ENCODE peak calls at places on chromosomes 13 and 19, in eight cellular contexts. M is neural progenitor cell, J is fibroblast of pulmonary artery, X is fibroblast of villous mesenchyme, F is AG10803, E is uterus, Z is WTC11, K is gastrocnemius medialis. G is an unnamed sample.

GRCh38 chr13:72194531-72194930 is 327.5 kb upstream of the DACH1 start:
- DNase-seq in K (no peak), X (peak), Z (no peak), F (no peak), E (no peak), M (no peak), J (no peak), G (no peak)

GRCh38 chr19:3360494-3361383 is 5.6 kb upstream of the NFIC start:
- DNase-seq in X (peak), F (no peak), J (no peak), K (peak), Z (no peak), E (peak), M (peak), G (no peak)

GRCh38 chr19:32318884-32319520 is 26.4 kb upstream of the ZNF507 start:
- DNase-seq in Z (peak), M (peak), F (no peak), K (no peak), E (no peak), J (peak), X (no peak), G (peak)

GRCh38 chr13:98482476-98483444 is 94.1 kb downstream of the STK24 start:
- DNase-seq in F (peak), J (peak), X (peak), K (peak), M (peak), E (no peak), Z (no peak), G (no peak)

GRCh38 chr19:47315125-47315821 is 5.6 kb downstream of the C5AR1 start:
- DNase-seq in E (peak), K (peak), J (peak), Z (no peak), F (peak), X (peak), M (no peak), G (no peak)

GRCh38 chr13:18936104-18936503 is 245.5 kb downstream of the TUBA3C start:
- DNase-seq in J (no peak), K (no peak), M (no peak), E (no peak), Z (no peak), X (no peak), F (no peak), G (no peak)

GRCh38 chr13:67932991-67933390 is 702.9 kb upstream of the PCDH9 start:
- DNase-seq in F (no peak), X (no peak), M (no peak), K (no peak), E (no peak), J (no peak), Z (no peak), G (no peak)

GRCh38 chr19:11404588-11405258 is 14.4 kb downstream of the RGL3 start:
- DNase-seq in M (no peak), E (no peak), Z (no peak), X (no peak), J (no peak), K (no peak), F (no peak), G (no peak)

GRCh38 chr19:10112895-10113591 is 1.6 kb downstream of the P2RY11 start:
- DNase-seq in Z (peak), F (peak), E (no peak), K (no peak), X (no peak), M (peak), J (peak), G (no peak)

GRCh38 chr19:41753936-41754529 is 1.3 kb upstream of the CEACAM6 start:
- DNase-seq in E (no peak), X (peak), K (no peak), M (peak), J (peak), F (peak), Z (peak), G (no peak)

GRCh38 chr19:36652958-36653357 is 13.7 kb downstream of the ZNF461 start:
- DNase-seq in J (no peak), K (no peak), Z (no peak), E (no peak), M (no peak), X (no peak), F (no peak), G (no peak)

GRCh38 chr13:99992912-99993311 is 11.3 kb downstream of the ZIC2 start:
- DNase-seq in X (no peak), Z (no peak), E (no peak), K (no peak), F (no peak), J (no peak), M (no peak), G (no peak)

GRCh38 chr13:39577833-39578232 is 25.2 kb downstream of the LHFPL6 start:
- DNase-seq in E (no peak), K (no peak), Z (no peak), M (no peak), J (no peak), F (no peak), X (no peak), G (no peak)

GRCh38 chr13:71866173-71867091 is 572 bp downstream of the DACH1 start:
- DNase-seq in M (peak), X (peak), Z (peak), E (peak), K (no peak), F (no peak), J (no peak), G (no peak)

GRCh38 chr19:14089412-14089661 is 1.2 kb downstream of the SAMD1 start:
- DNase-seq in J (peak), M (peak), Z (no peak), X (peak), K (no peak), F (no peak), E (no peak), G (no peak)
- TF ChIP-seq CTCF in J (no peak), M (peak), Z (no peak), X (peak), K (no peak), F (peak), E (no peak), G (peak)

GRCh38 chr13:111027481-111028439 is 87.3 kb upstream of the ARHGEF7 start:
- DNase-seq in K (no peak), M (no peak), F (no peak), X (peak), J (no peak), E (no peak), Z (no peak), G (no peak)
- TF ChIP-seq CTCF in K (no peak), M (no peak), F (no peak), X (peak), J (no peak), E (peak), Z (no peak), G (no peak)

GRCh38 chr19:13784731-13785452 is 10.4 kb upstream of the ZSWIM4 start:
- DNase-seq in K (peak), Z (peak), X (peak), E (peak), J (peak), F (peak), M (peak), G (peak)
- TF ChIP-seq CTCF in K (peak), Z (peak), X (peak), E (peak), J (peak), F (peak), M (peak), G (peak)

GRCh38 chr13:83824120-83824519 is 58.2 kb downstream of the SLITRK1 start:
- DNase-seq in K (no peak), E (no peak), F (no peak), Z (no peak), J (no peak), X (no peak), M (no peak), G (no peak)
- TF ChIP-seq CTCF in K (no peak), E (no peak), F (no peak), Z (no peak), J (no peak), X (no peak), M (no peak), G (no peak)

DNA sequence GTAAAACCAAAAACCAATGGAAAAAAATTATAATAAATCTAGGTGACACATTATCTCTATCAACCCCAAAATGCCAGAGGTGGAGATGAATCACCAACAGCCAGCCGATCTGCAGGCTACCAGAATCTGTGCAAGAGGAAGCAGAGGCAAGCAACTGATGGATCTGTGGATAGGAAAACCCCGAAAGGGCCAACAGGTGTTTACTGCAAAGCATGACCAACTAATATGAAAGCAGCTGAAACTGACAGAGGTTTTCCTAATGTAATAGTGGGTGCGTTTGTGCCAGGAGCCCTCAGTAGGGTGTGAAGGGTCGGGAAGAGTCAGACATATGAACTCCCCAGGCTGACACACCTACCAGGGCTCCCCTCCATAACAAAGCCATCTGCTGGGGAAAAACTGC is 554.6 kb downstream of the RFC3 start:
- DNase-seq in J (no peak), F (no peak), X (no peak), K (no peak), Z (no peak), M (no peak), E (no peak), G (no peak)
- TF ChIP-seq CTCF in J (no peak), F (no peak), X (no peak), K (no peak), Z (no peak), M (no peak), E (no peak), G (no peak)

GRCh38 chr19:49889687-49890348 is 6.9 kb downstream of the IL4I1 start:
- DNase-seq in Z (peak), X (peak), J (peak), F (peak), M (peak), E (peak), K (peak), G (no peak)
- TF ChIP-seq CTCF in Z (peak), X (peak), J (peak), F (peak), M (peak), E (peak), K (peak), G (peak)